ENCODE peak calls at places on chromosomes 11 and 22, in four cellular contexts. T is stimulated activated CD8-positive, alpha-beta memory T cell treated with anti-CD3 and anti-CD28 coated beads, Interleukin-12 subunit alpha, Interleukin-12 subunit beta, amount 100 ng/mL, for 4 hours; V is stimulated activated naive CD8-positive, alpha-beta T cell treated with anti-CD3 and anti-CD28 coated beads, Interleukin-15, amount 100 ng/mL, for 72 hours; L is frontal cortex. E is an unnamed sample.

GRCh38 chr11:37544491-37544890 is 946.5 kb upstream of the RAG2 start:
- DNase-seq in T (no peak), L (no peak), V (no peak), E (no peak)

GRCh38 chr11:96065379-96065778 is 141.5 kb upstream of the MTMR2 start:
- DNase-seq in L (no peak), T (no peak), V (no peak), E (no peak)

GRCh38 chr22:19448739-19449421 is 1.4 kb upstream of the C22orf39 start:
- DNase-seq in L (no peak), T (no peak), V (peak; percentile 19), E (no peak)

GRCh38 chr11:100936781-100937180 is 192.8 kb downstream of the PGR start:
- DNase-seq in L (no peak), T (no peak), V (no peak), E (no peak)

GRCh38 chr11:118226294-118226693 is 1.5 kb upstream of the JAML start:
- DNase-seq in L (no peak), T (no peak), V (no peak), E (no peak)

GRCh38 chr11:130213143-130213978 is 53.8 kb downstream of the ST14 start:
- DNase-seq in T (peak; percentile 50), L (peak; percentile 79), V (peak; percentile 76), E (peak; percentile 74)

GRCh38 chr11:75596914-75597313 is 34.9 kb downstream of the SERPINH1 start:
- DNase-seq in V (no peak), T (no peak), L (no peak), E (no peak)

GRCh38 chr11:34916810-34917780 is 677 bp downstream of the PDHX start:
- DNase-seq in T (no peak), V (no peak), L (no peak), E (no peak)

GRCh38 chr11:75563501-75563977 is 1.5 kb downstream of the SERPINH1 start:
- DNase-seq in V (no peak), T (no peak), L (no peak), E (no peak)

GRCh38 chr11:65165847-65166317 is 4.2 kb upstream of the SPDYC start:
- DNase-seq in V (no peak), T (no peak), L (no peak), E (no peak)

GRCh38 chr11:8111636-8112035 is 30.6 kb downstream of the TUB start:
- DNase-seq in V (no peak), L (no peak), T (no peak), E (no peak)

GRCh38 chr11:78532991-78533861 is 41.4 kb downstream of the NARS2 start:
- DNase-seq in V (no peak), T (no peak), L (no peak), E (no peak)

GRCh38 chr11:126061707-126062678 is 673 bp downstream of the CDON start:
- DNase-seq in T (peak; percentile 6), V (no peak), L (peak; percentile 32), E (peak; percentile 24)

GRCh38 chr11:30196400-30197206 is 34.2 kb upstream of the FSHB start:
- DNase-seq in T (peak; percentile 7), V (peak; percentile 28), L (no peak), E (peak; percentile 48)

GRCh38 chr22:27223317-27224177 is 566.2 kb downstream of the MIAT start:
- DNase-seq in T (no peak), L (no peak), V (no peak), E (no peak)

GRCh38 chr11:111189466-111189865 is 56.1 kb upstream of the POU2AF2 start:
- DNase-seq in V (no peak), T (no peak), L (no peak), E (no peak)

GRCh38 chr11:61967924-61968757 is 707 bp upstream of the FTH1 start:
- DNase-seq in L (no peak), V (peak; percentile 60), T (peak; percentile 17), E (peak; percentile 73)

GRCh38 chr22:20810645-20811044 is 36.7 kb downstream of the SERPIND1 start:
- DNase-seq in T (peak; percentile 4), L (no peak), V (peak; percentile 46), E (no peak)

GRCh38 chr11:79461144-79461543 is 20.3 kb upstream of the TENM4 start:
- DNase-seq in L (no peak), V (no peak), T (no peak), E (peak; percentile 27)

E was measured in heart right ventricle.